ENCODE peak calls at places on chromosomes 12 and 14, in seven cellular contexts. V is stimulated activated CD4-positive, alpha-beta T cell treated with anti-CD3 and anti-CD28 coated beads, TNF-alpha, amount 100 ng/mL, for 24 hours; Z is occipital lobe; N is mammary epithelial cell; K is NCI-H2081; I is NCI-H1417 treated with DMSO at 0.1 percent for 48 hours; O is GM12878. S is an unnamed sample.
A peak's percentile ranks its signal among the peaks of the same experiment; 100 is the strongest.

GRCh38 chr12:106362971-106363370 is 5.4 kb downstream of the POLR3B start:
- DNase-seq in N (no peak), V (no peak), I (no peak), Z (no peak), K (no peak), O (no peak), S (no peak)

GRCh38 chr12:31317471-31318397 is 8.2 kb downstream of the SINHCAF start:
- DNase-seq in Z (no peak), N (peak; percentile 33), K (peak; percentile 23), O (no peak), V (no peak), I (no peak), S (no peak)

GRCh38 chr14:29243355-29243754 is 476.8 kb downstream of the FOXG1 start:
- DNase-seq in V (no peak), O (no peak), I (no peak), K (no peak), Z (no peak), N (no peak), S (no peak)

GRCh38 chr14:29140059-29140458 is 373.5 kb downstream of the FOXG1 start:
- DNase-seq in N (no peak), V (no peak), O (no peak), I (no peak), K (no peak), Z (no peak), S (no peak)

GRCh38 chr14:35215110-35215872 is 76.9 kb upstream of the PSMA6 start:
- DNase-seq in Z (no peak), K (no peak), N (peak; percentile 31), O (no peak), V (no peak), I (no peak), S (no peak)

GRCh38 chr14:57933363-57933762 is 67.5 kb upstream of the SLC35F4 start:
- DNase-seq in K (no peak), N (no peak), O (no peak), Z (no peak), V (no peak), I (no peak), S (peak; percentile 6)

GRCh38 chr12:108690191-108690518 is 41.2 kb downstream of the CORO1C start:
- DNase-seq in I (no peak), Z (no peak), O (no peak), N (no peak), V (no peak), K (no peak), S (no peak)

GRCh38 chr14:88323086-88323519 is at the start of gene KCNK10:
- DNase-seq in I (no peak), Z (peak; percentile 42), K (peak; percentile 42), O (no peak), N (peak; percentile 9), V (no peak), S (no peak)

GRCh38 chr14:23193432-23193831 is 10.0 kb upstream of the SLC7A8 start:
- DNase-seq in I (no peak), K (no peak), Z (no peak), V (no peak), O (no peak), N (no peak), S (no peak)

GRCh38 chr12:80655751-80656150 is 51.7 kb upstream of the MYF6 start:
- DNase-seq in O (no peak), Z (no peak), V (no peak), I (no peak), N (no peak), K (no peak), S (no peak)

GRCh38 chr12:124420972-124421674 is 126.2 kb downstream of the RFLNA start:
- DNase-seq in V (no peak), K (no peak), N (no peak), Z (no peak), I (no peak), O (no peak), S (no peak)

GRCh38 chr12:23063206-23063605 is 438.2 kb downstream of the ETNK1 start:
- DNase-seq in N (no peak), O (no peak), I (no peak), V (no peak), Z (no peak), K (no peak), S (no peak)

GRCh38 chr12:49357099-49357678 is 10.1 kb upstream of the SPATS2 start:
- DNase-seq in I (no peak), V (no peak), Z (no peak), N (peak; percentile 46), K (peak; percentile 18), O (no peak), S (no peak)

GRCh38 chr12:122355702-122356101 is 66.8 kb downstream of the CLIP1 start:
- DNase-seq in Z (no peak), N (no peak), I (no peak), K (no peak), V (no peak), O (no peak), S (no peak)

GRCh38 chr12:15629761-15630160 is 159.4 kb downstream of the EPS8 start:
- DNase-seq in V (no peak), N (peak; percentile 60), O (no peak), K (no peak), I (no peak), Z (no peak), S (no peak)

GRCh38 chr12:95102916-95103671 is 29.7 kb upstream of the NR2C1 start:
- DNase-seq in I (peak; percentile 1), Z (no peak), V (peak; percentile 6), O (peak; percentile 90), K (peak; percentile 20), N (peak; percentile 98), S (peak; percentile 93)

GRCh38 chr14:100867631-100868315 is 35.7 kb downstream of the RTL1 start:
- DNase-seq in I (no peak), N (no peak), V (no peak), K (no peak), O (no peak), Z (no peak), S (no peak)

GRCh38 chr14:100649173-100649519 is 61.9 kb upstream of the BEGAIN start:
- DNase-seq in N (no peak), V (no peak), I (no peak), K (no peak), O (no peak), Z (no peak), S (no peak)

GRCh38 chr12:25051583-25052190 is 102.8 kb upstream of the BCAT1 start:
- DNase-seq in V (peak; percentile 24), K (no peak), Z (no peak), N (no peak), O (peak; percentile 84), I (no peak), S (no peak)

GRCh38 chr14:36975834-36976233 is 196.6 kb downstream of the SLC25A21 start:
- DNase-seq in K (no peak), I (no peak), Z (no peak), O (no peak), N (peak; percentile 19), V (no peak), S (peak; percentile 60)

GRCh38 chr14:51821822-51822221 is 38.6 kb upstream of the GNG2 start:
- DNase-seq in K (no peak), V (no peak), Z (no peak), I (no peak), O (no peak), N (no peak), S (no peak)

GRCh38 chr14:70858641-70859040 is 48.6 kb upstream of the PCNX1 start:
- DNase-seq in Z (no peak), N (no peak), V (no peak), K (no peak), I (no peak), O (no peak), S (no peak)